ENCODE peak calls at places on chromosomes 11 and 22, in eight cellular contexts. B is A172; R is left ventricle myocardium superior; C is SHP77; E is activated CD8-positive, alpha-beta memory T cell treated with anti-CD3 and anti-CD28 coated beads for 24 hours; O is dermis blood vessel endothelial cell; S is choroid plexus epithelial cell; P is amygdala. F is an unnamed sample.

GRCh38 chr11:76141901-76142300 is 64.4 kb downstream of the WNT11 start:
- DNase-seq in B (no peak), R (no peak), C (no peak), E (no peak), O (no peak), S (no peak), P (no peak), F (no peak)

GRCh38 chr11:2461253-2462091 is 16.7 kb downstream of the KCNQ1 start:
- DNase-seq in B (no peak), R (peak; percentile 74), C (no peak), E (no peak), O (no peak), S (no peak), P (no peak), F (no peak)

GRCh38 chr11:10309163-10310093 is 4.6 kb downstream of the ADM start:
- DNase-seq in B (peak; percentile 84), R (peak; percentile 76), C (no peak), E (no peak), O (peak; percentile 80), S (peak; percentile 93), P (no peak), F (peak; percentile 74)

GRCh38 chr11:9664276-9665171 is 647 bp downstream of the SWAP70 start:
- DNase-seq in B (peak; percentile 46), R (peak; percentile 55), C (no peak), E (peak; percentile 64), O (peak; percentile 66), S (peak; percentile 72), P (no peak), F (peak; percentile 44)

GRCh38 chr11:8759634-8760033 is 77.0 kb downstream of the RPL27A start:
- DNase-seq in B (no peak), R (peak; percentile 58), C (no peak), E (no peak), O (no peak), S (no peak), P (no peak), F (no peak)

GRCh38 chr11:88231894-88232482 is 56.7 kb upstream of the RAB38 start:
- DNase-seq in B (peak; percentile 11), R (no peak), C (no peak), E (no peak), O (peak; percentile 70), S (peak; percentile 70), P (no peak), F (no peak)

GRCh38 chr11:122850076-122850631 is 11.9 kb downstream of the CRTAM start:
- DNase-seq in B (peak; percentile 25), R (no peak), C (no peak), E (peak; percentile 85), O (peak; percentile 15), S (peak; percentile 64), P (no peak), F (peak; percentile 92)

GRCh38 chr11:68012044-68012842 is 2.1 kb downstream of the ALDH3B1 start:
- DNase-seq in B (peak; percentile 55), R (no peak), C (no peak), E (no peak), O (no peak), S (no peak), P (no peak), F (peak; percentile 65)

GRCh38 chr11:61484541-61484940 is 24.0 kb upstream of the LRRC10B start:
- DNase-seq in B (no peak), R (no peak), C (no peak), E (no peak), O (no peak), S (no peak), P (no peak), F (no peak)

GRCh38 chr22:21450320-21450831 is 16.8 kb upstream of the TMEM191C start:
- DNase-seq in B (no peak), R (peak; percentile 17), C (no peak), E (peak; percentile 43), O (no peak), S (no peak), P (no peak), F (no peak)

GRCh38 chr22:44954113-44954512 is 55.7 kb downstream of the PHF21B start:
- DNase-seq in B (no peak), R (no peak), C (no peak), E (no peak), O (no peak), S (no peak), P (no peak), F (no peak)

GRCh38 chr11:32348502-32348901 is 86.8 kb downstream of the WT1 start:
- DNase-seq in B (no peak), R (no peak), C (no peak), E (no peak), O (no peak), S (no peak), P (no peak), F (no peak)

GRCh38 chr11:117931331-117931950 is 2.2 kb upstream of the TMPRSS13 start:
- DNase-seq in B (no peak), R (no peak), C (no peak), E (no peak), O (no peak), S (no peak), P (no peak), F (no peak)

GRCh38 chr11:85663080-85663729 is 1.7 kb downstream of the CREBZF start:
- DNase-seq in B (peak; percentile 15), R (no peak), C (no peak), E (no peak), O (peak; percentile 21), S (no peak), P (no peak), F (peak; percentile 6)

GRCh38 chr22:37746366-37747089 is 49.7 kb downstream of the TRIOBP start:
- DNase-seq in B (no peak), R (peak; percentile 65), C (no peak), E (peak; percentile 83), O (peak; percentile 38), S (peak; percentile 16), P (no peak), F (peak; percentile 43)

GRCh38 chr11:122711831-122712378 is 56.4 kb downstream of the UBASH3B start:
- DNase-seq in B (peak; percentile 42), R (no peak), C (no peak), E (no peak), O (peak; percentile 90), S (peak; percentile 56), P (no peak), F (no peak)

GRCh38 chr11:130219148-130219547 is 59.6 kb downstream of the ST14 start:
- DNase-seq in B (no peak), R (no peak), C (no peak), E (peak; percentile 5), O (no peak), S (no peak), P (no peak), F (no peak)

GRCh38 chr22:43446881-43447280 is 35.1 kb downstream of the MPPED1 start:
- DNase-seq in B (peak; percentile 14), R (no peak), C (peak; percentile 70), E (no peak), O (peak; percentile 46), S (no peak), P (no peak), F (peak; percentile 13)

GRCh38 chr22:49936973-49937757 is 18.7 kb downstream of the CRELD2 start:
- DNase-seq in B (no peak), R (peak; percentile 75), C (no peak), E (no peak), O (peak; percentile 52), S (no peak), P (peak; percentile 61), F (no peak)

GRCh38 chr11:64078294-64078693 is 42.6 kb downstream of the FLRT1 start:
- DNase-seq in B (no peak), R (no peak), C (peak; percentile 42), E (no peak), O (no peak), S (no peak), P (no peak), F (no peak)

GRCh38 chr11:8906629-8907028 is 4.4 kb upstream of the AKIP1 start:
- DNase-seq in B (peak; percentile 85), R (no peak), C (no peak), E (no peak), O (peak; percentile 64), S (peak; percentile 72), P (no peak), F (no peak)

GRCh38 chr22:32325416-32325801 is 32.3 kb upstream of the RFPL3 start:
- DNase-seq in B (no peak), R (no peak), C (no peak), E (peak; percentile 41), O (peak; percentile 24), S (no peak), P (no peak), F (no peak)

GRCh38 chr11:120610101-120610500 is 98.6 kb downstream of the GRIK4 start:
- DNase-seq in B (no peak), R (no peak), C (no peak), E (no peak), O (no peak), S (no peak), P (no peak), F (peak; percentile 47)

GRCh38 chr11:65421204-65422103 is 1.1 kb upstream of the NEAT1 start:
- DNase-seq in B (peak; percentile 96), R (peak; percentile 93), C (peak; percentile 81), E (peak; percentile 91), O (peak; percentile 97), S (peak; percentile 100), P (peak; percentile 77), F (peak; percentile 96)

GRCh38 chr11:74134661-74135515 is 35.9 kb downstream of the C2CD3 start:
- DNase-seq in B (peak; percentile 83), R (no peak), C (no peak), E (no peak), O (no peak), S (peak; percentile 63), P (no peak), F (peak; percentile 94)

GRCh38 chr22:37525073-37525745 is 6.0 kb upstream of the CARD10 start:
- DNase-seq in B (peak; percentile 73), R (no peak), C (no peak), E (no peak), O (peak; percentile 82), S (peak; percentile 75), P (no peak), F (peak; percentile 75)

GRCh38 chr11:111402411-111402810 is 23.3 kb upstream of the POU2AF1 start:
- DNase-seq in B (no peak), R (no peak), C (no peak), E (no peak), O (no peak), S (no peak), P (no peak), F (no peak)

GRCh38 chr11:128904872-128905344 is 13.8 kb downstream of the KCNJ5 start:
- DNase-seq in B (peak; percentile 63), R (peak; percentile 69), C (no peak), E (no peak), O (no peak), S (no peak), P (no peak), F (peak; percentile 18)

GRCh38 chr11:20477418-20478090 is 90.0 kb downstream of the PRMT3 start:
- DNase-seq in B (no peak), R (no peak), C (no peak), E (no peak), O (no peak), S (peak; percentile 15), P (no peak), F (no peak)

GRCh38 chr11:64835616-64836447 is 8.6 kb downstream of the CDC42BPG start:
- DNase-seq in B (no peak), R (no peak), C (no peak), E (no peak), O (no peak), S (no peak), P (no peak), F (no peak)

GRCh38 chr11:8728566-8728965 is 46.0 kb downstream of the RPL27A start:
- DNase-seq in B (peak; percentile 74), R (no peak), C (no peak), E (no peak), O (no peak), S (peak; percentile 41), P (no peak), F (peak; percentile 39)

GRCh38 chr11:59182457-59183151 is 10.7 kb downstream of the DTX4 start:
- DNase-seq in B (no peak), R (no peak), C (no peak), E (no peak), O (no peak), S (no peak), P (no peak), F (no peak)

GRCh38 chr11:35944503-35945136 is 758 bp downstream of the LDLRAD3 start:
- DNase-seq in B (no peak), R (peak; percentile 36), C (no peak), E (no peak), O (peak; percentile 31), S (peak; percentile 12), P (no peak), F (no peak)

F was measured in Caki2.